ENCODE peak calls at places on chromosomes 16 and 17, in four cellular contexts. One of them, this sample, is unnamed.

GRCh38 chr16:11016993-11017392 is 72.6 kb downstream of the CLEC16A start:
- DNase-seq in H9: no peak
- DNase-seq in IMR-90: peak
- DNase-seq in mesenchymal stem cell: peak
- DNase-seq in this sample: no peak

GRCh38 chr17:32504166-32504990 is 17.6 kb downstream of the CDK5R1 start:
- DNase-seq in IMR-90: no peak
- DNase-seq in H9: no peak
- DNase-seq in mesenchymal stem cell: peak
- DNase-seq in this sample: no peak

GRCh38 chr16:87602005-87602790 is at the start of gene JPH3:
- DNase-seq in mesenchymal stem cell: no peak
- DNase-seq in H9: peak
- DNase-seq in IMR-90: no peak
- DNase-seq in this sample: no peak

GRCh38 chr17:38591759-38592241 is 14.0 kb downstream of the SRCIN1 start:
- DNase-seq in IMR-90: no peak
- DNase-seq in mesenchymal stem cell: no peak
- DNase-seq in H9: no peak
- DNase-seq in this sample: no peak

GRCh38 chr16:66521951-66522771 is 27.8 kb downstream of the TK2 start:
- DNase-seq in mesenchymal stem cell: peak
- DNase-seq in IMR-90: peak
- DNase-seq in H9: no peak
- DNase-seq in this sample: peak

GRCh38 chr17:75565618-75566017 is 22.0 kb upstream of the MYO15B start:
- DNase-seq in IMR-90: no peak
- DNase-seq in mesenchymal stem cell: no peak
- DNase-seq in H9: no peak
- DNase-seq in this sample: no peak

GRCh38 chr16:4696905-4697866 is 3.8 kb downstream of the NUDT16L1 start:
- DNase-seq in IMR-90: no peak
- DNase-seq in H9: no peak
- DNase-seq in mesenchymal stem cell: no peak
- DNase-seq in this sample: no peak

GRCh38 chr17:12592941-12593340 is 72.7 kb upstream of the MYOCD start:
- DNase-seq in mesenchymal stem cell: no peak
- DNase-seq in IMR-90: no peak
- DNase-seq in H9: no peak
- DNase-seq in this sample: no peak

GRCh38 chr17:17503566-17504130 is 7.5 kb upstream of the RASD1 start:
- DNase-seq in IMR-90: no peak
- DNase-seq in H9: no peak
- DNase-seq in mesenchymal stem cell: no peak
- DNase-seq in this sample: no peak

GRCh38 chr16:73083271-73083670 is 35.3 kb upstream of the ZFHX3 start:
- DNase-seq in IMR-90: no peak
- DNase-seq in H9: no peak
- DNase-seq in mesenchymal stem cell: peak
- DNase-seq in this sample: no peak

GRCh38 chr16:24906199-24906808 is 60.5 kb downstream of the SLC5A11 start:
- DNase-seq in H9: no peak
- DNase-seq in mesenchymal stem cell: peak
- DNase-seq in IMR-90: peak
- DNase-seq in this sample: peak

GRCh38 chr16:77435240-77435819 is 496 bp upstream of the ADAMTS18 start:
- DNase-seq in mesenchymal stem cell: no peak
- DNase-seq in H9: no peak
- DNase-seq in IMR-90: no peak
- DNase-seq in this sample: no peak

GRCh38 chr17:78844301-78845005 is 3.8 kb upstream of the USP36 start:
- DNase-seq in mesenchymal stem cell: peak
- DNase-seq in H9: no peak
- DNase-seq in IMR-90: peak
- DNase-seq in this sample: no peak

GRCh38 chr16:61277849-61278248 is 758.4 kb downstream of the CDH8 start:
- DNase-seq in IMR-90: no peak
- DNase-seq in H9: no peak
- DNase-seq in mesenchymal stem cell: no peak
- DNase-seq in this sample: no peak

GRCh38 chr17:43554857-43555256 is 8.7 kb upstream of the ETV4 start:
- DNase-seq in IMR-90: no peak
- DNase-seq in mesenchymal stem cell: no peak
- DNase-seq in H9: no peak
- DNase-seq in this sample: no peak

GRCh38 chr16:14132696-14133048 is 61.6 kb downstream of the MRTFB start:
- DNase-seq in mesenchymal stem cell: peak
- DNase-seq in IMR-90: peak
- DNase-seq in H9: no peak
- DNase-seq in this sample: no peak

GRCh38 chr16:24919536-24919935 is 73.8 kb downstream of the SLC5A11 start:
- DNase-seq in IMR-90: no peak
- DNase-seq in H9: no peak
- DNase-seq in mesenchymal stem cell: no peak
- DNase-seq in this sample: no peak

GRCh38 chr16:79437764-79438728 is 162.5 kb downstream of the MAF start:
- DNase-seq in H9: peak
- DNase-seq in IMR-90: no peak
- DNase-seq in mesenchymal stem cell: no peak
- DNase-seq in this sample: no peak

GRCh38 chr17:57636985-57637667 is 108.0 kb downstream of the CCDC182 start:
- DNase-seq in IMR-90: peak
- DNase-seq in H9: no peak
- DNase-seq in mesenchymal stem cell: no peak
- DNase-seq in this sample: no peak

GRCh38 chr17:49872776-49873377 is 25.0 kb upstream of the TAC4 start:
- DNase-seq in IMR-90: no peak
- DNase-seq in H9: peak
- DNase-seq in mesenchymal stem cell: no peak
- DNase-seq in this sample: no peak

GRCh38 chr17:9512323-9513168 is 63.1 kb downstream of the STX8 start:
- DNase-seq in IMR-90: peak
- DNase-seq in H9: no peak
- DNase-seq in mesenchymal stem cell: peak
- DNase-seq in this sample: peak

GRCh38 chr16:57535680-57536305 is 578 bp downstream of the CCDC102A start:
- DNase-seq in H9: peak
- DNase-seq in mesenchymal stem cell: peak
- DNase-seq in IMR-90: peak
- DNase-seq in this sample: peak

GRCh38 chr17:31007695-31008373 is 37.0 kb downstream of the RNF135 start:
- DNase-seq in IMR-90: no peak
- DNase-seq in mesenchymal stem cell: no peak
- DNase-seq in H9: no peak
- DNase-seq in this sample: no peak

GRCh38 chr17:42642377-42642776 is 16.7 kb upstream of the TUBG2 start:
- DNase-seq in H9: peak
- DNase-seq in mesenchymal stem cell: no peak
- DNase-seq in IMR-90: no peak
- DNase-seq in this sample: no peak

GRCh38 chr16:3979518-3979917 is 99.0 kb upstream of the CREBBP start:
- DNase-seq in mesenchymal stem cell: no peak
- DNase-seq in IMR-90: no peak
- DNase-seq in H9: no peak
- DNase-seq in this sample: no peak

GRCh38 chr16:67608367-67608766 is 36.6 kb upstream of the CARMIL2 start:
- DNase-seq in mesenchymal stem cell: no peak
- DNase-seq in H9: no peak
- DNase-seq in IMR-90: peak
- DNase-seq in this sample: no peak

GRCh38 chr16:19338335-19338734 is 52.8 kb downstream of the CLEC19A start:
- DNase-seq in IMR-90: no peak
- DNase-seq in mesenchymal stem cell: no peak
- DNase-seq in H9: no peak
- DNase-seq in this sample: no peak

GRCh38 chr17:77325826-77326581 is 185.2 kb downstream of the SEC14L1 start:
- DNase-seq in H9: peak
- DNase-seq in IMR-90: no peak
- DNase-seq in mesenchymal stem cell: no peak
- DNase-seq in this sample: no peak

GRCh38 chr17:77324227-77324626 is 183.5 kb downstream of the SEC14L1 start:
- DNase-seq in IMR-90: no peak
- DNase-seq in H9: peak
- DNase-seq in mesenchymal stem cell: no peak
- DNase-seq in this sample: no peak

GRCh38 chr17:77327181-77327565 is 186.4 kb downstream of the SEC14L1 start:
- DNase-seq in mesenchymal stem cell: no peak
- DNase-seq in IMR-90: no peak
- DNase-seq in H9: no peak
- DNase-seq in this sample: no peak

GRCh38 chr17:77326636-77327035 is 185.9 kb downstream of the SEC14L1 start:
- DNase-seq in H9: peak
- DNase-seq in mesenchymal stem cell: no peak
- DNase-seq in IMR-90: no peak
- DNase-seq in this sample: no peak

GRCh38 chr17:77325537-77325825 is 184.7 kb downstream of the SEC14L1 start:
- DNase-seq in mesenchymal stem cell: no peak
- DNase-seq in IMR-90: no peak
- DNase-seq in H9: no peak
- DNase-seq in this sample: no peak
- H3K14ac ChIP-seq in mesenchymal stem cell: no peak
- H3K14ac ChIP-seq in IMR-90: peak
- H3K14ac ChIP-seq in H9: peak
- H3K14ac ChIP-seq in this sample: peak

GRCh38 chr16:56357291-56357764 is 68.0 kb downstream of the AMFR start:
- DNase-seq in mesenchymal stem cell: peak
- DNase-seq in H9: peak
- DNase-seq in IMR-90: peak
- DNase-seq in this sample: peak
- H2AFZ ChIP-seq in mesenchymal stem cell: peak
- H2AFZ ChIP-seq in H9: no peak
- H2AFZ ChIP-seq in IMR-90: peak
- H2AFZ ChIP-seq in this sample: no peak

GRCh38 chr17:81822996-81823799 is 9.9 kb downstream of the MCRIP1 start:
- DNase-seq in IMR-90: no peak
- DNase-seq in mesenchymal stem cell: no peak
- DNase-seq in H9: no peak
- DNase-seq in this sample: no peak

GRCh38 chr17:81819648-81820171 is 13.4 kb downstream of the MCRIP1 start:
- DNase-seq in mesenchymal stem cell: no peak
- DNase-seq in IMR-90: no peak
- DNase-seq in H9: no peak
- DNase-seq in this sample: no peak

GRCh38 chr17:81822312-81822637 is 10.8 kb downstream of the MCRIP1 start:
- DNase-seq in H9: no peak
- DNase-seq in mesenchymal stem cell: no peak
- DNase-seq in IMR-90: no peak
- DNase-seq in this sample: no peak

GRCh38 chr17:81821603-81822311 is 11.3 kb downstream of the MCRIP1 start:
- DNase-seq in mesenchymal stem cell: peak
- DNase-seq in H9: peak
- DNase-seq in IMR-90: peak
- DNase-seq in this sample: peak

DNA sequence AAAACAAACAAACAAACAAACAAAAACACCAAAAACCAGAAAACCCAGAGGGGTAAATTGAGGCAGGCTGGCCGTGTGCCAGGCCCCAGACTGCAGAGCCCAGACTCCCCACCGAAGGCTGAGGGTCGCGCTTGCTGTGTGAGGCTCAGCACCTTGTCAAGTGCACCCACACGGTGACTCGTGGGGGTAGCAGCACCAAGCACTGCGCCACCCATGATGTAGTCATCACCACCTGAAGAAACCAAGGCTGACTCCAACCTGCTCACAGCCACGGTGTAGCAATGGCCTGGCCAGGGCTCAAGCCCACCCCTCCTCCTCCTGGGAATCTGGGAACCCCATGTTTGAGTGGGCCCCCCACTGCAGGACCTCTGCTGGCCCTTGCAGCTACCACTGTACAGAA is 11.9 kb downstream of the MCRIP1 start:
- DNase-seq in H9: no peak
- DNase-seq in IMR-90: no peak
- DNase-seq in mesenchymal stem cell: no peak
- DNase-seq in this sample: no peak
- H3K14ac ChIP-seq in H9: no peak
- H3K14ac ChIP-seq in IMR-90: no peak
- H3K14ac ChIP-seq in mesenchymal stem cell: no peak
- H3K14ac ChIP-seq in this sample: no peak

GRCh38 chr17:54947396-54947795 is 21.1 kb downstream of the COX11 start:
- DNase-seq in H9: no peak
- DNase-seq in mesenchymal stem cell: no peak
- DNase-seq in IMR-90: no peak
- DNase-seq in this sample: no peak

GRCh38 chr17:54941285-54941684 is 27.2 kb downstream of the COX11 start:
- DNase-seq in mesenchymal stem cell: no peak
- DNase-seq in H9: no peak
- DNase-seq in IMR-90: no peak
- DNase-seq in this sample: no peak

GRCh38 chr17:54945671-54946070 is 22.8 kb downstream of the COX11 start:
- DNase-seq in mesenchymal stem cell: no peak
- DNase-seq in IMR-90: no peak
- DNase-seq in H9: no peak
- DNase-seq in this sample: no peak

GRCh38 chr17:54945246-54945645 is 23.2 kb downstream of the COX11 start:
- DNase-seq in IMR-90: no peak
- DNase-seq in H9: no peak
- DNase-seq in mesenchymal stem cell: no peak
- DNase-seq in this sample: no peak

DNA sequence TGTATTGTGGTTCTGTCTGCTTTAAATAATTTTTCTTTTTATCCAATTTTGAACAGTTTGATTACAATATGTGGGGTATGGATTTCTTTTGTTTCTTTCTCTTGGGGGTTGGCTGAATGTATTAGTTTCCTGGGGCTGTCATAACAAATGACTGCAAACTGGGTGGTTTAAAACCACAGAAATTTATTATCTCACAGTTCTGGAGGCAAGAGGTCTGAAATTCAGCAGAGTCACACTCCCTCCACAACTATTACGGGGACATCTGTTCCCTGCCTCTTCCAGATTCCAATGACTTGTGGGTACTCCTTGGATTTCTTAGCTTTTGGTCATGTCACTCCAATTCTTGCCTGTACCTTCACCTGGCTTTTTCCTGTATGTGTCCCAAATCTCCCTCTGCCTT is 23.7 kb downstream of the COX11 start:
- DNase-seq in mesenchymal stem cell: peak
- DNase-seq in H9: no peak
- DNase-seq in IMR-90: peak
- DNase-seq in this sample: no peak
- H2AFZ ChIP-seq in mesenchymal stem cell: no peak
- H2AFZ ChIP-seq in H9: no peak
- H2AFZ ChIP-seq in IMR-90: no peak
- H2AFZ ChIP-seq in this sample: no peak

This sample was measured in trophoblast cell.